ENCODE peak calls at places on chromosomes 13 and 19, in five cellular contexts. One of them, this sample, is unnamed.

GRCh38 chr13:79621449-79621848 is 140.5 kb downstream of the NDFIP2 start:
- DNase-seq in HCT116: no peak
- DNase-seq in H1: no peak
- DNase-seq in GM12878: no peak
- DNase-seq in K562: no peak
- DNase-seq in this sample: no peak

GRCh38 chr13:47521895-47522487 is 479.1 kb downstream of the SUCLA2 start:
- DNase-seq in HCT116: no peak
- DNase-seq in H1: no peak
- DNase-seq in GM12878: no peak
- DNase-seq in K562: no peak
- DNase-seq in this sample: no peak

GRCh38 chr19:956747-957451 is 27.2 kb upstream of the WDR18 start:
- DNase-seq in HCT116: peak; percentile 36
- DNase-seq in H1: no peak
- DNase-seq in GM12878: no peak
- DNase-seq in K562: no peak
- DNase-seq in this sample: peak; percentile 46

GRCh38 chr19:7868326-7868670 is 5.9 kb downstream of the PRR36 start:
- DNase-seq in HCT116: no peak
- DNase-seq in H1: no peak
- DNase-seq in GM12878: no peak
- DNase-seq in K562: no peak
- DNase-seq in this sample: peak; percentile 20

GRCh38 chr19:1312732-1313694 is 27.3 kb downstream of the EFNA2 start:
- DNase-seq in HCT116: peak; percentile 23
- DNase-seq in H1: no peak
- DNase-seq in GM12878: no peak
- DNase-seq in K562: no peak
- DNase-seq in this sample: peak; percentile 42

GRCh38 chr19:12786149-12786870 is 5.0 kb upstream of the JUNB start:
- DNase-seq in HCT116: no peak
- DNase-seq in H1: no peak
- DNase-seq in GM12878: no peak
- DNase-seq in K562: no peak
- DNase-seq in this sample: no peak

GRCh38 chr13:24251525-24251924 is 57.9 kb upstream of the C1QTNF9 start:
- DNase-seq in HCT116: no peak
- DNase-seq in H1: no peak
- DNase-seq in GM12878: no peak
- DNase-seq in K562: no peak
- DNase-seq in this sample: no peak

GRCh38 chr13:22893149-22893548 is 287.6 kb upstream of the SGCG start:
- DNase-seq in HCT116: no peak
- DNase-seq in H1: no peak
- DNase-seq in GM12878: no peak
- DNase-seq in K562: no peak
- DNase-seq in this sample: no peak

DNA sequence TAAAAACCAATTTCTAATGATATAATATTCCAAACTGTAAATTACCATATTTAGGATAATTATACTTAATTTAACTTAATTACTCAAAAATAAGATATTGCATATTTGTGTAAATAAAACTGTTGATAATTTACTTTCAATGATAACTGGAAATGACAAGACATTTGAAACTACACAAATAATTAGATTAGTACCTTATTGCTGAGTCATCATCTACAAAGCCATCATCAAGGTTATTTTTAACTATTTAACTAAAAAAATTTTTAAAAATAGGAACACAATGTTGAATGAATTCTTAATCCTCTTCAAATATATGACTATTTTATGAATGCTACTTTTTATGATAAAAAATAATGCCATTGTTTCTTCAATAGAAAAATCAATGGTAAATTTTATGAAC is 364.3 kb downstream of the SLITRK6 start:
- DNase-seq in HCT116: no peak
- DNase-seq in H1: no peak
- DNase-seq in GM12878: no peak
- DNase-seq in K562: no peak
- DNase-seq in this sample: no peak
- TF ChIP-seq ZNF274 in HCT116: no peak
- TF ChIP-seq ZNF274 in H1: no peak
- TF ChIP-seq ZNF274 in GM12878: no peak
- TF ChIP-seq ZNF274 in K562: no peak
- TF ChIP-seq ZNF274 in this sample: no peak

GRCh38 chr13:76982051-76982450 is 9.8 kb upstream of the CLN5 start:
- DNase-seq in HCT116: no peak
- DNase-seq in H1: no peak
- DNase-seq in GM12878: no peak
- DNase-seq in K562: no peak
- DNase-seq in this sample: no peak
- H3K4me1 ChIP-seq in HCT116: peaks cover 2% of the 10 kb centered on the region
- H3K4me1 ChIP-seq in H1: no peaks in the 10 kb centered on the region
- H3K4me1 ChIP-seq in GM12878: no peaks in the 10 kb centered on the region
- H3K4me1 ChIP-seq in K562: no peaks in the 10 kb centered on the region
- H3K4me1 ChIP-seq in this sample: no peaks in the 10 kb centered on the region

GRCh38 chr13:27370305-27370853 is 54.0 kb upstream of the GTF3A start:
- DNase-seq in HCT116: no peak
- DNase-seq in H1: no peak
- DNase-seq in GM12878: no peak
- DNase-seq in K562: no peak
- DNase-seq in this sample: no peak
- TF ChIP-seq ZNF274 in HCT116: no peak
- TF ChIP-seq ZNF274 in H1: no peak
- TF ChIP-seq ZNF274 in GM12878: no peak
- TF ChIP-seq ZNF274 in K562: no peak
- TF ChIP-seq ZNF274 in this sample: no peak

GRCh38 chr13:51817717-51818116 is 13.8 kb upstream of the DHRS12 start:
- DNase-seq in HCT116: no peak
- DNase-seq in H1: no peak
- DNase-seq in GM12878: no peak
- DNase-seq in K562: no peak
- DNase-seq in this sample: no peak
- H3K4me1 ChIP-seq in HCT116: peaks cover 23% of the 10 kb centered on the region
- H3K4me1 ChIP-seq in H1: peaks cover 11% of the 10 kb centered on the region
- H3K4me1 ChIP-seq in GM12878: peaks cover 28% of the 10 kb centered on the region
- H3K4me1 ChIP-seq in K562: peaks cover 11% of the 10 kb centered on the region
- H3K4me1 ChIP-seq in this sample: no peaks in the 10 kb centered on the region

GRCh38 chr13:59901191-59901590 is 262.5 kb downstream of the DIAPH3 start:
- DNase-seq in HCT116: no peak
- DNase-seq in H1: no peak
- DNase-seq in GM12878: no peak
- DNase-seq in K562: no peak
- DNase-seq in this sample: no peak

DNA sequence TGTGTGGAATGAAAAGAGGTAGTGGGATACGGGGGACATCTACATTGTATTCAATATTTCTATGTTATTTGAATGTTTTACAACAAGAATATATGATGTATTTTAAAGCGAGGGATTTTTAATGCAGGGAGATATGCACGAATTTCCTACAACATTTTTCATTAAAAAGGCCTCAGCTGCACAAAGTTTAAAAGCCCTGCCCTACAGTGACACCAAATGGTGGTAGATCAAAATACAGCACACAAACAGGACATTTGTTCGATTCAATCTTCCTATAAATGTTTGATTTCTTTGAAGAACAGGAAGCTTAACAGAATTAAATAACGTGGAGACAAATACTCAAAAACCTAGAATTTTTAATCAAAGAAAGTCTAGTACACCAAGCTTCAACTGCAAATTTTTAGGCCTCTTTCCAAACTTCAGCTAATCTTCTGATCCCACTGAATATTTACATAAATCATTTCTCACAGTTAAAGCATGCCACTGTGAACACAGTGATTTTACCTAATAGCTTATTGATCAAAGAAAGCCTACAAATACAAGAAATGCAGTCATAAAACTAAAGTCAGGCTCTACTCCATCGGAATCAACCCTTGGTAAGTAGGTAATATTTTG is 257.2 kb downstream of the DIAPH3 start:
- DNase-seq in HCT116: peak; percentile 4
- DNase-seq in H1: no peak
- DNase-seq in GM12878: no peak
- DNase-seq in K562: peak; percentile 2
- DNase-seq in this sample: no peak
- TF ChIP-seq ZNF274 in HCT116: no peak
- TF ChIP-seq ZNF274 in H1: no peak
- TF ChIP-seq ZNF274 in GM12878: no peak
- TF ChIP-seq ZNF274 in K562: no peak
- TF ChIP-seq ZNF274 in this sample: no peak

DNA sequence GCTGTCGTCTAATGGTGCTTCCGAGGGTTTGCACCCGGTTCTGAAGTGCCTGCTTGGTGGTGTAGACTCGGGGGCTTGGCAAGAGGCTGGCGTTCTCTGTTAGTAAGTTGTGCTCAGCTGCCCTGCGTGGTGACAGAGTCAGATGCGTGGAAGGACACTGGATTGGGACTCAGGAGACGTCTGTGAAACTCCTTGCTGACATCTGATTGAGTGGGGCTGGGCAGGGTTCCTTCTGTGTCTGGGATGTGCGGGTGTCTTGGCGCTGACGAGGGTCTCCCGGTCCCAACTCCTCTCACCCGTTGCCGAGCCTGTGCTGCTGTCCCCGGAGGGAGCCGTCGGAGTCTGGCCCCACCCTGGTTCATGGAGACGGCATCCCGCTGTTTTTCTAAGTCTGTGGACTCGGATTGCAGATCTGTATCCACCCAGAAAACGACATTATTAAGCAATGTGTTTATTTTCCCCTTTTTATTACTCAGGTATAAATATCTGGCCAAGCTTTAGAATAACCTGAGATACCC is 16.4 kb upstream of the DCUN1D2 start:
- DNase-seq in HCT116: no peak
- DNase-seq in H1: no peak
- DNase-seq in GM12878: no peak
- DNase-seq in K562: no peak
- DNase-seq in this sample: no peak
- H3K4me1 ChIP-seq in HCT116: no peaks in the 10 kb centered on the region
- H3K4me1 ChIP-seq in H1: no peaks in the 10 kb centered on the region
- H3K4me1 ChIP-seq in GM12878: no peaks in the 10 kb centered on the region
- H3K4me1 ChIP-seq in K562: peaks cover 14% of the 10 kb centered on the region
- H3K4me1 ChIP-seq in this sample: no peaks in the 10 kb centered on the region

GRCh38 chr19:43489979-43490599 is 14.5 kb downstream of the PHLDB3 start:
- DNase-seq in HCT116: no peak
- DNase-seq in H1: no peak
- DNase-seq in GM12878: no peak
- DNase-seq in K562: no peak
- DNase-seq in this sample: no peak

GRCh38 chr19:43486412-43486811 is 18.1 kb downstream of the PHLDB3 start:
- DNase-seq in HCT116: no peak
- DNase-seq in H1: no peak
- DNase-seq in GM12878: no peak
- DNase-seq in K562: no peak
- DNase-seq in this sample: no peak

GRCh38 chr19:43488179-43488578 is 16.4 kb downstream of the PHLDB3 start:
- DNase-seq in HCT116: no peak
- DNase-seq in H1: no peak
- DNase-seq in GM12878: no peak
- DNase-seq in K562: no peak
- DNase-seq in this sample: no peak

GRCh38 chr19:43490759-43491158 is 13.8 kb downstream of the PHLDB3 start:
- DNase-seq in HCT116: no peak
- DNase-seq in H1: no peak
- DNase-seq in GM12878: no peak
- DNase-seq in K562: no peak
- DNase-seq in this sample: no peak

GRCh38 chr19:43489310-43489709 is 15.2 kb downstream of the PHLDB3 start:
- DNase-seq in HCT116: no peak
- DNase-seq in H1: no peak
- DNase-seq in GM12878: peak; percentile 44
- DNase-seq in K562: no peak
- DNase-seq in this sample: no peak
- TF ChIP-seq ZNF274 in HCT116: no peak
- TF ChIP-seq ZNF274 in H1: no peak
- TF ChIP-seq ZNF274 in GM12878: no peak
- TF ChIP-seq ZNF274 in K562: no peak
- TF ChIP-seq ZNF274 in this sample: no peak

GRCh38 chr13:97252735-97253134 is 30.6 kb downstream of the MBNL2 start:
- DNase-seq in HCT116: no peak
- DNase-seq in H1: no peak
- DNase-seq in GM12878: no peak
- DNase-seq in K562: no peak
- DNase-seq in this sample: no peak
- H3K4me1 ChIP-seq in HCT116: peaks cover 82% of the 10 kb centered on the region
- H3K4me1 ChIP-seq in H1: peaks cover 12% of the 10 kb centered on the region
- H3K4me1 ChIP-seq in GM12878: peaks cover 6% of the 10 kb centered on the region
- H3K4me1 ChIP-seq in K562: peaks cover 40% of the 10 kb centered on the region
- H3K4me1 ChIP-seq in this sample: no peaks in the 10 kb centered on the region

GRCh38 chr19:49820125-49820524 is 2.0 kb downstream of the MED25 start:
- DNase-seq in HCT116: no peak
- DNase-seq in H1: no peak
- DNase-seq in GM12878: no peak
- DNase-seq in K562: peak; percentile 38
- DNase-seq in this sample: no peak
- TF ChIP-seq ZNF274 in HCT116: no peak
- TF ChIP-seq ZNF274 in H1: no peak
- TF ChIP-seq ZNF274 in GM12878: no peak
- TF ChIP-seq ZNF274 in K562: no peak
- TF ChIP-seq ZNF274 in this sample: no peak

This sample was measured in NT2/D1.